ENCODE peak calls at places on chromosomes 16 and 17, in ten cellular contexts. K, E, X, Y, U, T, O, P, I and G are unnamed samples.

GRCh38 chr17:78818932-78819331 is 21.7 kb downstream of the USP36 start:
- DNase-seq in K (peak; percentile 64), E (no peak), X (no peak), Y (no peak), U (no peak), T (peak; percentile 32), O (peak; percentile 27), P (no peak), I (no peak), G (no peak)

GRCh38 chr17:58968662-58969061 is 138.0 kb downstream of the TRIM37 start:
- DNase-seq in K (no peak), E (no peak), X (no peak), Y (no peak), U (no peak), T (no peak), O (no peak), P (no peak), I (no peak), G (no peak)

GRCh38 chr17:48328457-48328856 is 101.6 kb downstream of the SKAP1 start:
- DNase-seq in K (no peak), E (no peak), X (no peak), Y (no peak), U (no peak), T (no peak), O (no peak), P (no peak), I (no peak), G (no peak)

GRCh38 chr17:51260960-51261958 is 913 bp downstream of the UTP18 start:
- DNase-seq in K (peak; percentile 78), E (peak; percentile 75), X (no peak), Y (peak; percentile 57), U (peak; percentile 58), T (peak; percentile 82), O (peak; percentile 83), P (peak; percentile 87), I (peak; percentile 3), G (peak; percentile 81)

GRCh38 chr17:36608794-36609497 is 7.6 kb downstream of the MRM1 start:
- DNase-seq in K (no peak), E (peak; percentile 50), X (peak; percentile 72), Y (peak; percentile 27), U (no peak), T (peak; percentile 30), O (peak; percentile 89), P (peak; percentile 66), I (peak; percentile 69), G (peak; percentile 70)

GRCh38 chr16:84925092-84925772 is 86.1 kb downstream of the ZDHHC7 start:
- DNase-seq in K (peak; percentile 69), E (peak; percentile 74), X (no peak), Y (peak; percentile 67), U (peak; percentile 60), T (peak; percentile 64), O (peak; percentile 88), P (peak; percentile 48), I (peak; percentile 56), G (peak; percentile 60)

GRCh38 chr16:20768121-20768520 is 4.3 kb downstream of the ACSM3 start:
- DNase-seq in K (no peak), E (no peak), X (no peak), Y (no peak), U (no peak), T (no peak), O (no peak), P (no peak), I (no peak), G (no peak)

GRCh38 chr17:66829386-66829864 is 5.5 kb upstream of the CACNG5 start:
- DNase-seq in K (peak; percentile 19), E (peak; percentile 28), X (peak; percentile 74), Y (no peak), U (no peak), T (peak; percentile 13), O (peak; percentile 38), P (peak; percentile 91), I (peak; percentile 87), G (peak; percentile 84)

DNA sequence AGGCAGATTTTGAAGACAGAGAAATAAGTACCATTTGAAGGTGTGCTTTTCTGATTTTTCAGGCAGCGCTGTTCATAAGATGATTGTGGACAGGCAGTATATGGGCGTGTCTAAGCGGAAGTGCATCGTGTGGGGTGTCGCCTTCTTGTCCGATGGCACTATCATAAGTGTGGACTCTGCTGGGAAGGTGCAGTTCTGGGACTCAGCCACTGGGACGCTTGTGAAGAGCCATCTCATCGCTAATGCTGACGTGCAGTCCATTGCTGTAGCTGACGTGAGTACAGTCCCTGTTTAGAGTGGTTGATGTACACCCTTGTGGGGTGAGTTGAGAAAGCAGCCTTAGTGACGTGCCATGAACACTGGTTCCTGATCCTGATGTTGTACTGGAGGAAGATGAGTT is 10.7 kb downstream of the UTP4 start:
- DNase-seq in K (no peak), E (no peak), X (no peak), Y (no peak), U (peak; percentile 40), T (peak; percentile 25), O (peak; percentile 20), P (peak; percentile 11), I (peak; percentile 7), G (peak; percentile 33)
- TF ChIP-seq CTCF in K (no peak), E (no peak), X (no peak), Y (no peak), U (no peak), T (peak; percentile 26), O (peak; percentile 42), P (no peak), I (no peak), G (peak; percentile 46)

GRCh38 chr16:15887283-15887682 is 1.1 kb downstream of the CEP20 start:
- DNase-seq in K (no peak), E (no peak), X (no peak), Y (no peak), U (no peak), T (no peak), O (peak; percentile 40), P (no peak), I (no peak), G (no peak)
- H3K4me3 ChIP-seq in K (peak overlapping the region; percentile 85), E (peak overlapping the region; percentile 95), X (peak overlapping the region; percentile 91), Y (peak overlapping the region; percentile 91), U (peak overlapping the region; percentile 86), T (peak overlapping the region; percentile 72), O (peak overlapping the region; percentile 86), P (peak overlapping the region; percentile 71), I (peak overlapping the region; percentile 76), G (peak overlapping the region; percentile 98)

DNA sequence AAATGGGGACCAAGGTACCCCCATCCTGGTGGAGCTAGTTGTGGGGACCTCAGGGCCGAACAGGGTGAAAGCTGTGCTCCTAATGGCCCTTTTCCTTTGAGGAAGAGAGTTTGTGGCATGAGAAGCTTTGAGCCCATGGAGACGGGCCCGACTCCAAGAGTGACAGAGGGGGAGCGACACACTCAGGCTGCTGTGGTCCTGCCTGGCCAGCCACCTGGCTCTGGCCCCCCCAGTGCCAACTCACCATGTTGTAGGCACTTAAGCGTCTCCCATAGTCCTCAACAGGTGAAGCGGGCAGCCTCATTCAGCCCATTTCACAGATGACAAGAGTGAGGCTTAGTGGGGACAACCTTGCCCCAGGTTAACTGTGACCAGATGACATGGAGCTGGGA is 1.6 kb downstream of the IL21R start:
- DNase-seq in K (no peak), E (no peak), X (no peak), Y (no peak), U (no peak), T (no peak), O (no peak), P (no peak), I (no peak), G (no peak)
- H3K27ac ChIP-seq in K (peak overlapping the region; percentile 85), E (no peak overlapping the region), X (no peak overlapping the region), Y (no peak overlapping the region), U (no peak overlapping the region), T (no peak overlapping the region), O (no peak overlapping the region), P (no peak overlapping the region), I (no peak overlapping the region), G (no peak overlapping the region)

GRCh38 chr16:4273858-4274291 is 1.1 kb upstream of the TFAP4 start:
- DNase-seq in K (peak; percentile 49), E (peak; percentile 64), X (peak; percentile 47), Y (peak; percentile 60), U (peak; percentile 74), T (peak; percentile 55), O (no peak), P (peak; percentile 75), I (peak; percentile 76), G (peak; percentile 67)
- TF ChIP-seq CTCF in K (no peak), E (peak; percentile 36), X (peak; percentile 42), Y (peak; percentile 56), U (peak; percentile 33), T (peak; percentile 32), O (no peak), P (peak; percentile 51), I (peak; percentile 55), G (peak; percentile 19)